ENCODE peak calls at places on chromosomes 5 and 9, in nine cellular contexts. G, L, M, T, S, Z, N, P and B are unnamed samples.
A peak's percentile ranks its signal among the peaks of the same experiment; 100 is the strongest.

GRCh38 chr9:86749530-86750275 is 197.6 kb downstream of the GAS1 start:
- DNase-seq in N (no peak), M (no peak), S (no peak), G (no peak), P (no peak), Z (no peak), T (no peak), L (no peak), B (no peak)

GRCh38 chr5:149776376-149777305 is 46.5 kb downstream of the PPARGC1B start:
- DNase-seq in S (no peak), N (no peak), M (no peak), L (no peak), T (no peak), P (no peak), G (no peak), Z (no peak), B (no peak)

GRCh38 chr9:16450043-16450442 is 420.4 kb downstream of the BNC2 start:
- DNase-seq in L (no peak), N (no peak), G (no peak), P (no peak), S (no peak), Z (no peak), M (no peak), T (no peak), B (no peak)

GRCh38 chr5:122559676-122560075 is 215.2 kb upstream of the SNX2 start:
- DNase-seq in G (no peak), M (no peak), Z (no peak), S (no peak), L (no peak), N (no peak), P (no peak), T (no peak), B (no peak)

GRCh38 chr5:79416499-79416898 is 97.4 kb downstream of the HOMER1 start:
- DNase-seq in G (no peak), S (no peak), P (no peak), T (no peak), N (no peak), L (no peak), Z (no peak), M (peak; percentile 82), B (no peak)

GRCh38 chr5:89204766-89205165 is 321.8 kb upstream of the MEF2C start:
- DNase-seq in L (no peak), G (no peak), Z (no peak), P (no peak), M (no peak), T (no peak), S (no peak), N (no peak), B (no peak)

GRCh38 chr5:128014578-128014977 is 69.0 kb upstream of the SLC12A2 start:
- DNase-seq in S (no peak), Z (no peak), T (no peak), N (no peak), G (no peak), M (no peak), P (no peak), L (no peak), B (no peak)

GRCh38 chr5:119386945-119387344 is 31.1 kb downstream of the TNFAIP8 start:
- DNase-seq in N (no peak), M (no peak), L (no peak), P (no peak), Z (no peak), T (no peak), S (no peak), G (no peak), B (no peak)

GRCh38 chr5:28234356-28234968 is 1196.1 kb upstream of the CDH9 start:
- DNase-seq in N (no peak), M (no peak), T (no peak), G (no peak), Z (no peak), S (no peak), P (no peak), L (no peak), B (no peak)

GRCh38 chr9:138022756-138023393 is 145.3 kb downstream of the CACNA1B start:
- DNase-seq in T (no peak), Z (no peak), S (no peak), M (no peak), P (no peak), N (no peak), G (no peak), L (no peak), B (no peak)

GRCh38 chr5:153490124-153491085 is at the start of gene GRIA1:
- DNase-seq in L (no peak), S (no peak), Z (peak; percentile 14), P (peak; percentile 31), G (no peak), N (no peak), M (no peak), T (no peak), B (peak; percentile 85)

GRCh38 chr5:126846344-126846743 is 69.4 kb downstream of the LMNB1 start:
- DNase-seq in M (no peak), L (no peak), P (no peak), T (no peak), N (no peak), S (no peak), G (no peak), Z (peak; percentile 29), B (peak; percentile 14)

GRCh38 chr9:88173378-88173999 is 35.2 kb upstream of the SPATA31C2 start:
- DNase-seq in P (peak; percentile 2), L (peak; percentile 27), G (no peak), Z (peak; percentile 51), S (no peak), N (peak; percentile 3), T (no peak), M (peak; percentile 83), B (no peak)

GRCh38 chr9:37295178-37295577 is 127.3 kb upstream of the GRHPR start:
- DNase-seq in L (no peak), Z (no peak), S (no peak), T (no peak), G (no peak), N (no peak), P (no peak), M (no peak), B (no peak)

GRCh38 chr5:176407456-176408244 is 8.7 kb downstream of the CLTB start:
- DNase-seq in G (no peak), T (no peak), P (no peak), Z (no peak), M (no peak), N (no peak), L (no peak), S (no peak), B (no peak)